ENCODE peak calls at places on chromosome 13, in five cellular contexts. Z is thyroid gland, R is mesendoderm, X is left lung, K is lower lobe of right lung. H is an unnamed sample. For H3K27me3, the result is how much of the 10 kb centered on the place peaks cover.

GRCh38 chr13:20609145-20609544 is 42.2 kb downstream of the IFT88 start:
- DNase-seq in Z (no peak), R (no peak), X (no peak), K (no peak), H (no peak)

GRCh38 chr13:59671853-59672252 is 491.9 kb downstream of the DIAPH3 start:
- DNase-seq in Z (no peak), R (no peak), X (no peak), K (no peak), H (no peak)

GRCh38 chr13:45907501-45907900 is 55.9 kb upstream of the SIAH3 start:
- DNase-seq in Z (no peak), R (no peak), X (no peak), K (no peak), H (no peak)

GRCh38 chr13:89514534-89515312 is 1832.8 kb upstream of the MIR17HG start:
- DNase-seq in Z (peak), R (peak), X (no peak), K (no peak), H (no peak)

GRCh38 chr13:26476111-26476743 is 81.3 kb upstream of the WASF3 start:
- DNase-seq in Z (peak), R (peak), X (no peak), K (no peak), H (no peak)

GRCh38 chr13:66859934-66860867 is 369.9 kb downstream of the PCDH9 start:
- DNase-seq in Z (no peak), R (peak), X (no peak), K (no peak), H (no peak)

GRCh38 chr13:21233086-21233485 is 56.6 kb downstream of the MRPL57 start:
- DNase-seq in Z (no peak), R (no peak), X (no peak), K (no peak), H (no peak)

GRCh38 chr13:77779461-77780272 is 82.2 kb downstream of the SLAIN1 start:
- DNase-seq in Z (peak), R (peak), X (no peak), K (peak), H (peak)

GRCh38 chr13:65085977-65086376 is 2144.2 kb downstream of the PCDH9 start:
- DNase-seq in Z (no peak), R (no peak), X (peak), K (no peak), H (peak)

GRCh38 chr13:59680429-59681024 is 483.2 kb downstream of the DIAPH3 start:
- DNase-seq in Z (no peak), R (peak), X (no peak), K (no peak), H (no peak)

GRCh38 chr13:93794197-93794885 is 567.7 kb downstream of the GPC6 start:
- DNase-seq in Z (no peak), R (no peak), X (no peak), K (no peak), H (no peak)

GRCh38 chr13:24162604-24163003 is 2.1 kb downstream of the SPATA13 start:
- DNase-seq in Z (no peak), R (no peak), X (no peak), K (no peak), H (no peak)

GRCh38 chr13:30766957-30767603 is 31.7 kb downstream of the ALOX5AP start:
- DNase-seq in Z (no peak), R (no peak), X (no peak), K (no peak), H (no peak)

GRCh38 chr13:19345916-19346422 is 164.3 kb upstream of the TUBA3C start:
- DNase-seq in Z (no peak), R (no peak), X (no peak), K (no peak), H (no peak)

GRCh38 chr13:48448963-48449614 is 36.2 kb upstream of the LPAR6 start:
- DNase-seq in Z (no peak), R (no peak), X (no peak), K (no peak), H (no peak)

GRCh38 chr13:72403396-72404010 is 323.9 kb downstream of the MZT1 start:
- DNase-seq in Z (no peak), R (no peak), X (no peak), K (no peak), H (no peak)

GRCh38 chr13:113941571-113942191 is 32.2 kb downstream of the C13orf46 start:
- DNase-seq in Z (no peak), R (peak), X (peak), K (no peak), H (no peak)

GRCh38 chr13:73303858-73304257 is 245.1 kb downstream of the KLF5 start:
- DNase-seq in Z (no peak), R (peak), X (no peak), K (no peak), H (no peak)

GRCh38 chr13:45683701-45684100 is 18.4 kb upstream of the CBY2 start:
- DNase-seq in Z (no peak), R (peak), X (no peak), K (no peak), H (no peak)

GRCh38 chr13:34037636-34038325 is 219.8 kb downstream of the RFC3 start:
- DNase-seq in Z (no peak), R (peak), X (no peak), K (no peak), H (no peak)

GRCh38 chr13:100588350-100589177 is at the start of gene GGACT:
- DNase-seq in Z (peak), R (peak), X (peak), K (peak), H (peak)

GRCh38 chr13:72698164-72698563 is 29.3 kb downstream of the MZT1 start:
- DNase-seq in Z (no peak), R (no peak), X (no peak), K (no peak), H (no peak)

GRCh38 chr13:27790523-27790922 is 1.8 kb upstream of the GSX1 start:
- DNase-seq in Z (no peak), R (no peak), X (no peak), K (no peak), H (no peak)
- H3K4me3 ChIP-seq in Z (no peak), R (no peak), X (no peak), K (peak), H (peak)

GRCh38 chr13:42654212-42654611 is 80.3 kb downstream of the TNFSF11 start:
- DNase-seq in Z (no peak), R (no peak), X (no peak), K (no peak), H (no peak)
- H3K27me3 ChIP-seq in Z (under half), R (under half), X (under half), K (under half), H (under half)

DNA sequence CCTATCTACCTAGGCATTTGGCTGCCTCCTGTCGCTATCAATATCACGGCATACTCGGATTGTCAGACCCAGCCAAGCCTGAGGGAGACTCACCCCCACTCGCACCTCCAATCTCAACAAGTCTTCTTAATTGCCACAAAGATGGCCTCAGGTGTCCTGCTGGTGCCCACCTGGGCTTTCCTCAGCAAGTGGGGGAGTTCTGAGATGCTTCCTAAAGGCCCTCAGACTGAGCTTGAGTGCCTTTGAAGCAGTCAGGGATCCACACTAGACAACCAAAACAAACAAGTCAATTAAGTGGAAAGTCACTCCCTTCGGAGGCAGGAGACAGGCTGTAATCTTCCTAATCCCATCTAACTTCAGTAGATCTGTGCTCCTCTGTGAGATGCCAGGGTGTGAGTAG is 68.4 kb upstream of the SERP2 start:
- DNase-seq in Z (no peak), R (peak), X (no peak), K (no peak), H (no peak)
- H3K27ac ChIP-seq in Z (no peak), R (no peak), X (peak), K (peak), H (no peak)

DNA sequence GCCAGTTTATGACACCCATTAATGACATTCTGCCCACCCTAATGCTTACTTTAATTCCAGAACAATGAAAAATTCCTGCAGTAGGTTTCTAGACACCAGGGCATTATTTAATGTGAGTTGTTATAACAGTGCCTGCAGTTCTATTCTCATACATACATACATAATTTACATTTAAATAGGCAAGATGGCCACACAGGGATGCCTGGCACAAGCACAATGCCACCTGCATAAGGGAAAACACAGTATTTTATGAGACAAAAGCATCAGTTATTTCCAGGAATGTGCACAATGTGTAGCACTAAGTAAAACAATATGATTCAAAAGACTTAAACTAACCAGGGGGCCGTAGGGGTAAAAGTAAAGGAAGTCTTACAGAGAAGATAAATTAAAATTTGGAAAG is 243.9 kb upstream of the SPRY2 start:
- DNase-seq in Z (no peak), R (no peak), X (no peak), K (no peak), H (no peak)
- H3K4me3 ChIP-seq in Z (no peak), R (no peak), X (no peak), K (no peak), H (no peak)

GRCh38 chr13:112118451-112119064 is 51.6 kb downstream of the SOX1 start:
- DNase-seq in Z (no peak), R (no peak), X (peak), K (no peak), H (no peak)

GRCh38 chr13:112115403-112116091 is 48.6 kb downstream of the SOX1 start:
- DNase-seq in Z (no peak), R (no peak), X (peak), K (no peak), H (no peak)

GRCh38 chr13:112117955-112118302 is 51.0 kb downstream of the SOX1 start:
- DNase-seq in Z (no peak), R (no peak), X (peak), K (no peak), H (no peak)

GRCh38 chr13:112116187-112116950 is 49.4 kb downstream of the SOX1 start:
- DNase-seq in Z (no peak), R (no peak), X (no peak), K (no peak), H (no peak)

GRCh38 chr13:112117258-112117954 is 50.5 kb downstream of the SOX1 start:
- DNase-seq in Z (no peak), R (no peak), X (peak), K (no peak), H (no peak)
- H3K27me3 ChIP-seq in Z (under half), R (under half), X (half or more), K (under half), H (under half)

H was measured in CD8-positive, alpha-beta memory T cell.